ENCODE peak calls at places on chromosomes 16 and 17, in seven cellular contexts. B is heart right ventricle; D is uterus; F is activated naive CD4-positive, alpha-beta T cell; S is sciatic nerve; R is GM04504; K is NCI-H774. C is an unnamed sample.

GRCh38 chr16:67063008-67063407 is 34.1 kb downstream of the CBFB start:
- DNase-seq in B (no peak), R (no peak), D (no peak), S (no peak), K (no peak), F (no peak), C (no peak)

GRCh38 chr17:78806451-78806850 is 24.4 kb upstream of the CYTH1 start:
- DNase-seq in F (peak; percentile 67), B (no peak), R (no peak), S (no peak), K (no peak), D (no peak), C (no peak)

GRCh38 chr17:58802188-58802587 is 46.5 kb downstream of the PPM1E start:
- DNase-seq in F (no peak), D (no peak), R (no peak), B (no peak), S (no peak), K (no peak), C (no peak)

GRCh38 chr17:35235917-35236316 is 7.0 kb upstream of the SLFN5 start:
- DNase-seq in B (no peak), K (no peak), R (no peak), S (no peak), D (no peak), F (no peak), C (no peak)

GRCh38 chr17:72421128-72422092 is 300.6 kb downstream of the SOX9 start:
- DNase-seq in F (no peak), D (no peak), S (no peak), B (no peak), R (peak; percentile 88), K (no peak), C (peak; percentile 81)

GRCh38 chr17:48113201-48113676 is 5.7 kb downstream of the SNX11 start:
- DNase-seq in K (no peak), R (no peak), B (no peak), S (peak; percentile 31), F (peak; percentile 48), D (no peak), C (no peak)

GRCh38 chr17:39064814-39065213 is 86.6 kb downstream of the PLXDC1 start:
- DNase-seq in K (no peak), B (no peak), D (no peak), R (no peak), F (no peak), S (no peak), C (no peak)

GRCh38 chr17:32664936-32665583 is 178.3 kb downstream of the CDK5R1 start:
- DNase-seq in K (no peak), S (no peak), R (no peak), F (no peak), D (no peak), B (no peak), C (no peak)

GRCh38 chr17:76992911-76993310 is 124.7 kb downstream of the MGAT5B start:
- DNase-seq in D (no peak), B (no peak), F (no peak), K (no peak), R (no peak), S (no peak), C (no peak)

GRCh38 chr16:35252356-35252936 is 1793.0 kb downstream of the TP53TG3F start:
- DNase-seq in D (no peak), R (no peak), B (no peak), K (no peak), S (no peak), F (no peak), C (no peak)

GRCh38 chr17:45389354-45389753 is 43.3 kb downstream of the ARHGAP27 start:
- DNase-seq in B (no peak), S (no peak), D (no peak), R (no peak), K (no peak), F (no peak), C (no peak)

GRCh38 chr16:55120408-55120807 is 189.7 kb downstream of the IRX5 start:
- DNase-seq in S (no peak), F (no peak), K (no peak), B (peak; percentile 8), D (no peak), R (peak; percentile 25), C (no peak)

GRCh38 chr16:87584271-87584670 is 18.0 kb upstream of the JPH3 start:
- DNase-seq in R (no peak), D (no peak), B (no peak), S (no peak), F (no peak), K (no peak), C (peak; percentile 84)

GRCh38 chr17:42459983-42460300 is 1.3 kb downstream of the ATP6V0A1 start:
- DNase-seq in D (no peak), R (no peak), S (no peak), F (no peak), B (no peak), K (no peak), C (peak; percentile 58)

GRCh38 chr17:80925668-80926067 is 66.0 kb upstream of the CHMP6 start:
- DNase-seq in D (no peak), F (no peak), S (peak; percentile 41), B (no peak), K (no peak), R (no peak), C (no peak)

GRCh38 chr16:22625948-22626347 is 115.3 kb downstream of the NPIPB5 start:
- DNase-seq in R (no peak), K (no peak), F (no peak), S (no peak), D (no peak), B (no peak), C (no peak)

GRCh38 chr16:25886598-25886997 is 194.8 kb downstream of the HS3ST4 start:
- DNase-seq in S (no peak), R (no peak), B (no peak), F (no peak), K (no peak), D (no peak), C (no peak)

GRCh38 chr16:86858501-86858900 is 280.2 kb downstream of the FOXL1 start:
- DNase-seq in S (no peak), B (no peak), D (no peak), K (no peak), F (no peak), R (no peak), C (peak; percentile 96)

GRCh38 chr17:57462007-57462579 is 205.8 kb downstream of the MSI2 start:
- DNase-seq in R (no peak), B (no peak), F (no peak), S (no peak), D (no peak), K (no peak), C (no peak)

GRCh38 chr17:80308672-80309517 is 48.2 kb downstream of the RNF213 start:
- DNase-seq in K (no peak), R (no peak), F (no peak), D (no peak), B (no peak), S (peak; percentile 30), C (no peak)

GRCh38 chr17:17008998-17009397 is 33.3 kb upstream of the MPRIP start:
- DNase-seq in F (no peak), D (no peak), B (no peak), K (no peak), S (no peak), R (no peak), C (no peak)

GRCh38 chr17:72510454-72511016 is 389.7 kb downstream of the SOX9 start:
- DNase-seq in B (no peak), R (no peak), K (no peak), S (no peak), D (no peak), F (no peak), C (no peak)

GRCh38 chr16:89118361-89119061 is 24.9 kb downstream of the ACSF3 start:
- DNase-seq in K (no peak), D (no peak), S (no peak), B (no peak), F (no peak), R (no peak), C (no peak)

GRCh38 chr17:36944488-36945040 is 4.2 kb upstream of the AATF start:
- DNase-seq in F (no peak), R (no peak), D (no peak), S (no peak), K (no peak), B (no peak), C (no peak)

GRCh38 chr17:8003594-8004181 is 1.3 kb downstream of the GUCY2D start:
- DNase-seq in F (no peak), D (no peak), S (peak; percentile 40), B (no peak), R (no peak), K (no peak), C (no peak)

GRCh38 chr17:5044630-5045029 is 9.4 kb upstream of the SLC52A1 start:
- DNase-seq in S (no peak), K (no peak), F (no peak), B (no peak), D (no peak), R (no peak), C (no peak)

C was measured in lung microvascular endothelial cell.